ENCODE peak calls at places on chromosomes 11 and 22, in ten cellular contexts. E, B, L, K, R, W, F, U, O and H are unnamed samples.

GRCh38 chr11:129710423-129710822 is 105.2 kb upstream of the TMEM45B start:
- DNase-seq in E (no peak), B (no peak), L (no peak), K (no peak), R (no peak), W (no peak), F (no peak), U (no peak), O (no peak), H (no peak)

GRCh38 chr11:61780581-61781162 is 11.7 kb downstream of the TMEM258 start:
- DNase-seq in E (no peak), B (no peak), L (no peak), K (no peak), R (no peak), W (no peak), F (no peak), U (no peak), O (no peak), H (no peak)

GRCh38 chr22:40004836-40005235 is 10.1 kb downstream of the FAM83F start:
- DNase-seq in E (no peak), B (no peak), L (no peak), K (no peak), R (no peak), W (no peak), F (no peak), U (no peak), O (no peak), H (peak)

GRCh38 chr22:39664485-39665200 is 94.1 kb downstream of the CACNA1I start:
- DNase-seq in E (no peak), B (no peak), L (no peak), K (no peak), R (peak), W (no peak), F (no peak), U (no peak), O (no peak), H (no peak)

GRCh38 chr11:70429428-70429705 is 31.0 kb downstream of the CTTN start:
- DNase-seq in E (no peak), B (no peak), L (no peak), K (no peak), R (no peak), W (no peak), F (no peak), U (no peak), O (no peak), H (no peak)

GRCh38 chr11:83693279-83693992 is 407.3 kb upstream of the CCDC90B start:
- DNase-seq in E (no peak), B (no peak), L (no peak), K (no peak), R (no peak), W (no peak), F (no peak), U (no peak), O (no peak), H (no peak)

GRCh38 chr22:43174941-43175531 is 11.9 kb downstream of the TTLL12 start:
- DNase-seq in E (no peak), B (no peak), L (no peak), K (no peak), R (no peak), W (no peak), F (no peak), U (no peak), O (no peak), H (peak)

GRCh38 chr11:126188332-126189108 is 22.9 kb downstream of the RPUSD4 start:
- DNase-seq in E (peak), B (no peak), L (no peak), K (no peak), R (no peak), W (no peak), F (no peak), U (no peak), O (no peak), H (no peak)

GRCh38 chr22:30181459-30182353 is 64.9 kb downstream of the LIF start:
- DNase-seq in E (no peak), B (no peak), L (no peak), K (no peak), R (no peak), W (no peak), F (no peak), U (no peak), O (no peak), H (no peak)

GRCh38 chr11:39327302-39327701 is 2132.2 kb downstream of the LRRC4C start:
- DNase-seq in E (no peak), B (no peak), L (no peak), K (no peak), R (no peak), W (no peak), F (no peak), U (no peak), O (no peak), H (no peak)

GRCh38 chr11:128453444-128454336 is 133.7 kb downstream of the ETS1 start:
- DNase-seq in E (no peak), B (peak), L (no peak), K (no peak), R (no peak), W (peak), F (no peak), U (peak), O (peak), H (no peak)

GRCh38 chr11:47786373-47786772 is 19.2 kb upstream of the FNBP4 start:
- DNase-seq in E (no peak), B (no peak), L (no peak), K (no peak), R (no peak), W (peak), F (peak), U (no peak), O (no peak), H (no peak)

GRCh38 chr11:94747136-94748110 is 20.7 kb upstream of the AMOTL1 start:
- DNase-seq in E (no peak), B (no peak), L (no peak), K (no peak), R (no peak), W (peak), F (no peak), U (no peak), O (no peak), H (no peak)

GRCh38 chr22:24465566-24465965 is 29.6 kb upstream of the UPB1 start:
- DNase-seq in E (no peak), B (peak), L (no peak), K (no peak), R (no peak), W (peak), F (no peak), U (no peak), O (peak), H (no peak)

GRCh38 chr11:12100886-12101285 is 9.5 kb upstream of the MICAL2 start:
- DNase-seq in E (no peak), B (no peak), L (no peak), K (no peak), R (no peak), W (no peak), F (no peak), U (peak), O (peak), H (no peak)

GRCh38 chr11:8567597-8568198 is 26.3 kb downstream of the STK33 start:
- DNase-seq in E (no peak), B (peak), L (no peak), K (no peak), R (no peak), W (no peak), F (no peak), U (no peak), O (peak), H (no peak)

GRCh38 chr11:94219771-94220170 is 84.6 kb upstream of the IZUMO1R start:
- DNase-seq in E (peak), B (no peak), L (no peak), K (no peak), R (no peak), W (no peak), F (no peak), U (no peak), O (no peak), H (no peak)

GRCh38 chr11:5931061-5931460 is 11.0 kb upstream of the OR56A3 start:
- DNase-seq in E (no peak), B (no peak), L (no peak), K (no peak), R (no peak), W (no peak), F (no peak), U (no peak), O (no peak), H (no peak)

GRCh38 chr22:35418726-35419125 is 18.8 kb downstream of the MCM5 start:
- DNase-seq in E (no peak), B (no peak), L (no peak), K (no peak), R (no peak), W (no peak), F (no peak), U (no peak), O (no peak), H (no peak)

GRCh38 chr22:48806227-48806781 is 1021.4 kb downstream of the BRD1 start:
- DNase-seq in E (no peak), B (no peak), L (no peak), K (no peak), R (no peak), W (no peak), F (no peak), U (no peak), O (no peak), H (no peak)

GRCh38 chr11:61516675-61517516 is 8.3 kb downstream of the LRRC10B start:
- DNase-seq in E (peak), B (peak), L (peak), K (peak), R (peak), W (peak), F (peak), U (peak), O (peak), H (no peak)

GRCh38 chr22:32723632-32724031 is 77.9 kb upstream of the TIMP3 start:
- DNase-seq in E (peak), B (peak), L (peak), K (peak), R (peak), W (peak), F (no peak), U (peak), O (peak), H (no peak)

GRCh38 chr11:87463486-87464102 is 425.9 kb downstream of the TMEM135 start:
- DNase-seq in E (peak), B (no peak), L (no peak), K (no peak), R (no peak), W (no peak), F (peak), U (no peak), O (peak), H (peak)

GRCh38 chr11:125279680-125280079 is 115.1 kb downstream of the PKNOX2 start:
- DNase-seq in E (no peak), B (no peak), L (no peak), K (no peak), R (no peak), W (no peak), F (no peak), U (no peak), O (no peak), H (no peak)

GRCh38 chr11:13857828-13858227 is 104.7 kb upstream of the SPON1 start:
- DNase-seq in E (no peak), B (no peak), L (no peak), K (no peak), R (no peak), W (no peak), F (no peak), U (no peak), O (no peak), H (no peak)

GRCh38 chr11:68659158-68659921 is 25.0 kb upstream of the GAL start:
- DNase-seq in E (no peak), B (peak), L (no peak), K (no peak), R (no peak), W (peak), F (peak), U (peak), O (peak), H (peak)

GRCh38 chr22:32625985-32626384 is 151.4 kb downstream of the FBXO7 start:
- DNase-seq in E (no peak), B (no peak), L (no peak), K (no peak), R (no peak), W (no peak), F (no peak), U (no peak), O (no peak), H (no peak)

GRCh38 chr11:69479591-69480271 is 1.7 kb upstream of the LINC01488 start:
- DNase-seq in E (no peak), B (no peak), L (no peak), K (no peak), R (no peak), W (no peak), F (no peak), U (no peak), O (no peak), H (no peak)

GRCh38 chr11:43573233-43573632 is 107.3 kb upstream of the HSD17B12 start:
- DNase-seq in E (peak), B (no peak), L (no peak), K (no peak), R (no peak), W (no peak), F (peak), U (no peak), O (peak), H (peak)

GRCh38 chr11:64571050-64571409 is 20.0 kb upstream of the SLC22A12 start:
- DNase-seq in E (no peak), B (no peak), L (no peak), K (no peak), R (no peak), W (no peak), F (no peak), U (no peak), O (no peak), H (no peak)

GRCh38 chr11:3152471-3153110 is 12.5 kb downstream of the OSBPL5 start:
- DNase-seq in E (no peak), B (peak), L (no peak), K (no peak), R (no peak), W (no peak), F (no peak), U (no peak), O (peak), H (no peak)

GRCh38 chr11:128324531-128325141 is 262.7 kb downstream of the ETS1 start:
- DNase-seq in E (no peak), B (no peak), L (peak), K (peak), R (peak), W (no peak), F (no peak), U (no peak), O (no peak), H (no peak)

GRCh38 chr11:116225236-116225635 is 547.6 kb downstream of the BUD13 start:
- DNase-seq in E (no peak), B (no peak), L (no peak), K (no peak), R (no peak), W (no peak), F (no peak), U (no peak), O (peak), H (no peak)

GRCh38 chr11:123654566-123655081 is at the start of gene SCN3B:
- DNase-seq in E (no peak), B (peak), L (no peak), K (no peak), R (peak), W (peak), F (peak), U (no peak), O (peak), H (peak)

GRCh38 chr11:77188912-77189491 is 61.0 kb downstream of the MYO7A start:
- DNase-seq in E (no peak), B (no peak), L (no peak), K (no peak), R (no peak), W (no peak), F (peak), U (no peak), O (no peak), H (peak)

GRCh38 chr22:50282361-50283144 is 12.4 kb upstream of the MAPK11 start:
- DNase-seq in E (no peak), B (peak), L (no peak), K (no peak), R (no peak), W (peak), F (no peak), U (no peak), O (peak), H (no peak)

GRCh38 chr11:123581651-123582399 is 72.6 kb downstream of the SCN3B start:
- DNase-seq in E (no peak), B (no peak), L (no peak), K (no peak), R (no peak), W (no peak), F (no peak), U (no peak), O (no peak), H (no peak)

GRCh38 chr22:19514831-19515565 is 9.2 kb downstream of the CLDN5 start:
- DNase-seq in E (no peak), B (no peak), L (no peak), K (no peak), R (no peak), W (peak), F (no peak), U (no peak), O (no peak), H (peak)